ENCODE peak calls at places on chromosomes 1 and 21, in six cellular contexts. X is K562, A is pancreas, L is astrocyte of the cerebellum, C is osteocyte, G is progenitor cell of endocrine pancreas. P is an unnamed sample.

GRCh38 chr1:222096883-222097282 is 355.0 kb upstream of the DUSP10 start:
- DNase-seq in X (no peak), A (no peak), L (no peak), C (no peak), G (no peak), P (no peak)

GRCh38 chr1:53681647-53682368 is 57.2 kb downstream of the GLIS1 start:
- DNase-seq in X (peak; percentile 58), A (no peak), L (no peak), C (no peak), G (peak; percentile 60), P (peak; percentile 71)

GRCh38 chr1:205391386-205391785 is 30.5 kb downstream of the LEMD1 start:
- DNase-seq in X (no peak), A (no peak), L (no peak), C (no peak), G (no peak), P (no peak)

GRCh38 chr1:205375816-205376545 is 19.3 kb upstream of the KLHDC8A start:
- DNase-seq in X (no peak), A (no peak), L (no peak), C (no peak), G (no peak), P (peak; percentile 31)

GRCh38 chr1:115706774-115707425 is 61.6 kb downstream of the CASQ2 start:
- DNase-seq in X (peak; percentile 67), A (no peak), L (peak; percentile 44), C (no peak), G (no peak), P (no peak)

GRCh38 chr1:207649204-207649753 is 4.3 kb downstream of the CR1L start:
- DNase-seq in X (no peak), A (no peak), L (no peak), C (no peak), G (no peak), P (no peak)

GRCh38 chr21:42047821-42048613 is 23.1 kb upstream of the UMODL1 start:
- DNase-seq in X (no peak), A (peak; percentile 52), L (peak; percentile 93), C (no peak), G (no peak), P (no peak)

GRCh38 chr1:39275836-39276507 is 71.5 kb downstream of the MACF1 start:
- DNase-seq in X (no peak), A (no peak), L (no peak), C (no peak), G (no peak), P (no peak)

GRCh38 chr1:16375521-16376359 is 8.7 kb downstream of the SZRD1 start:
- DNase-seq in X (peak; percentile 8), A (no peak), L (no peak), C (no peak), G (no peak), P (no peak)

GRCh38 chr1:184156521-184157395 is 105.2 kb downstream of the TSEN15 start:
- DNase-seq in X (no peak), A (no peak), L (no peak), C (no peak), G (no peak), P (no peak)

GRCh38 chr1:197356723-197357533 is 88.9 kb downstream of the CRB1 start:
- DNase-seq in X (peak; percentile 21), A (no peak), L (peak; percentile 43), C (no peak), G (no peak), P (peak; percentile 54)

GRCh38 chr1:28668191-28668955 is at the start of gene GMEB1:
- DNase-seq in X (peak; percentile 99), A (peak; percentile 86), L (peak; percentile 38), C (peak; percentile 96), G (peak; percentile 77), P (peak; percentile 89)

GRCh38 chr1:62312698-62313097 is 6.5 kb downstream of the KANK4 start:
- DNase-seq in X (no peak), A (no peak), L (no peak), C (no peak), G (no peak), P (no peak)

GRCh38 chr1:1033009-1033587 is 13.2 kb downstream of the AGRN start:
- DNase-seq in X (peak; percentile 90), A (peak; percentile 91), L (peak; percentile 29), C (peak; percentile 92), G (peak; percentile 97), P (no peak)

GRCh38 chr1:27621067-27621920 is 13.7 kb downstream of the FGR start:
- DNase-seq in X (no peak), A (no peak), L (no peak), C (no peak), G (no peak), P (no peak)

DNA sequence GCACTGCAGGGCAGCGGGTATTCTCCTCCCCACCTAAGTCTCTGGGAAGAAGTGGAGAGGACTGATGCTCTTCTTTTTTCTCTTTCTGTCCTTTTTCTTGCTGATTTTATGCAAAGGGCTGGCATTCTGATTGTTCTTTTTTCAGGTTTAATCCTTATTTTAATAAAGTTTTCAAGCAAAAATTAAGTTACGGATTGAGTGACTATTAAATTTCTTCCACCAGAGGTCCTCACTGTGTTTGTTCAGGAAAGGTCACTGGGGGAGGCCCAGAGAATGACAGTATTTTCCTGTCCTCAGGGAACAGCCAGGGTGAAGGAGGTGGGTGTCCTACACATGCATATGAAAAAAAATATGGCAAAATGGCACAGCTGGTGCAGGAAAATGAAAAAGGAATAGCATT is 4.4 kb upstream of the ELF3 start:
- DNase-seq in X (peak; percentile 65), A (no peak), L (no peak), C (no peak), G (no peak), P (no peak)
- TF ChIP-seq CTCF in X (peak; percentile 46), A (peak; percentile 21), L (peak; percentile 49), C (peak; percentile 62), G (peak; percentile 55), P (peak; percentile 50)

GRCh38 chr1:3907621-3908165 is 7.6 kb upstream of the C1orf174 start:
- DNase-seq in X (no peak), A (no peak), L (no peak), C (no peak), G (no peak), P (no peak)

GRCh38 chr1:3906672-3907020 is 6.6 kb upstream of the C1orf174 start:
- DNase-seq in X (no peak), A (no peak), L (no peak), C (no peak), G (no peak), P (no peak)

GRCh38 chr1:3905953-3906671 is 6.0 kb upstream of the C1orf174 start:
- DNase-seq in X (peak; percentile 59), A (no peak), L (no peak), C (no peak), G (no peak), P (no peak)

GRCh38 chr1:3905266-3905952 is 5.3 kb upstream of the C1orf174 start:
- DNase-seq in X (no peak), A (no peak), L (no peak), C (no peak), G (no peak), P (no peak)

GRCh38 chr1:3907031-3907534 is 7.0 kb upstream of the C1orf174 start:
- DNase-seq in X (peak; percentile 81), A (no peak), L (no peak), C (no peak), G (no peak), P (no peak)
- TF ChIP-seq CTCF in X (peak; percentile 76), A (no peak), L (no peak), C (no peak), G (peak; percentile 20), P (no peak)

GRCh38 chr21:44489962-44490361 is 34.7 kb downstream of the LRRC3 start:
- DNase-seq in X (peak; percentile 35), A (no peak), L (no peak), C (no peak), G (no peak), P (no peak)
- TF ChIP-seq CTCF in X (peak; percentile 33), A (no peak), L (no peak), C (no peak), G (no peak), P (no peak)

GRCh38 chr1:41038110-41038509 is 16.6 kb upstream of the SLFNL1 start:
- DNase-seq in X (no peak), A (no peak), L (no peak), C (no peak), G (no peak), P (no peak)
- TF ChIP-seq CTCF in X (no peak), A (no peak), L (peak; percentile 35), C (no peak), G (no peak), P (no peak)

GRCh38 chr1:52264530-52265115 is 101.4 kb downstream of the CC2D1B start:
- DNase-seq in X (no peak), A (no peak), L (no peak), C (no peak), G (no peak), P (no peak)
- TF ChIP-seq CTCF in X (no peak), A (no peak), L (no peak), C (no peak), G (no peak), P (no peak)

GRCh38 chr1:61290525-61290924 is 208.2 kb downstream of the NFIA start:
- DNase-seq in X (no peak), A (no peak), L (no peak), C (no peak), G (no peak), P (no peak)
- TF ChIP-seq CTCF in X (no peak), A (no peak), L (no peak), C (no peak), G (no peak), P (no peak)

DNA sequence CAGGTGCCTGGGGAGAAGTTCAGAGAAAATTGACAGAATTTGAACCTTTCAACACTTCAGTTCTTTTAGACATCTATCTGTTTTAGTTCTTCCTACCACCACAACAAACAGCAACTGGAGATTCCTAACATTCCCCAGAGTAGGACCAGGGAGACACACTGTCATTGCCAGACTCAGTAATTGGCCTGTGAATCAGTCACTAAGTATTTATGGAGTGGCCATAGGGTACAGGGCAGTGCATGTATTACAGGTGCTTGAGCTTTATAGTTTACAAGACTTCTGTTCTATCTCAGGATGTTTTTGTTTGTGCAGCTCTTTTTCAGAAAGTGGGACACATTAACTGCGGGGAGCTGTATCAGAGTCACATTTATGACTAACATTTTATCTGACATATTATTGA is 1.7 kb downstream of the CDC14A start:
- DNase-seq in X (no peak), A (no peak), L (no peak), C (no peak), G (no peak), P (peak; percentile 2)
- TF ChIP-seq CTCF in X (no peak), A (no peak), L (no peak), C (no peak), G (no peak), P (no peak)

GRCh38 chr1:192993426-192994085 is 65.6 kb downstream of the UCHL5 start:
- DNase-seq in X (no peak), A (no peak), L (no peak), C (no peak), G (no peak), P (no peak)

GRCh38 chr1:192994141-192994540 is 65.0 kb downstream of the UCHL5 start:
- DNase-seq in X (no peak), A (no peak), L (no peak), C (no peak), G (no peak), P (no peak)

GRCh38 chr1:192998536-192998935 is 60.6 kb downstream of the UCHL5 start:
- DNase-seq in X (no peak), A (no peak), L (no peak), C (no peak), G (no peak), P (no peak)
- TF ChIP-seq CTCF in X (peak; percentile 58), A (no peak), L (peak; percentile 6), C (peak; percentile 16), G (no peak), P (no peak)